ENCODE peak calls at places on chromosomes 6 and 20, in seven cellular contexts. O, S, M, J, H, D and T are unnamed samples.

GRCh38 chr20:33727806-33728205 is 4.0 kb upstream of the ZNF341 start:
- DNase-seq in S (no peak), O (no peak), D (no peak), M (no peak), J (no peak), H (no peak), T (no peak)

GRCh38 chr6:26017567-26017966 is 55.0 kb downstream of the TRIM38 start:
- DNase-seq in O (peak), M (no peak), J (no peak), S (peak), D (peak), H (no peak), T (peak)

GRCh38 chr6:71678081-71678480 is 208.3 kb upstream of the RIMS1 start:
- DNase-seq in M (no peak), H (no peak), S (no peak), O (no peak), J (no peak), D (no peak), T (no peak)

GRCh38 chr6:33689879-33690278 is 21.6 kb downstream of the UQCC2 start:
- DNase-seq in S (no peak), D (no peak), M (no peak), O (no peak), H (no peak), J (peak), T (no peak)

GRCh38 chr6:170369439-170369838 is 62.9 kb downstream of the FAM120B start:
- DNase-seq in J (no peak), M (no peak), D (no peak), S (no peak), H (no peak), O (no peak), T (no peak)

GRCh38 chr6:6913346-6913745 is 194.4 kb upstream of the RREB1 start:
- DNase-seq in S (no peak), M (no peak), J (no peak), O (no peak), D (no peak), H (no peak), T (no peak)

GRCh38 chr6:45577836-45578504 is 200.2 kb upstream of the SUPT3H start:
- DNase-seq in J (peak), M (no peak), D (no peak), S (no peak), H (no peak), O (no peak), T (no peak)

GRCh38 chr6:128335963-128336362 is 184.4 kb downstream of the PTPRK start:
- DNase-seq in D (no peak), M (no peak), S (no peak), O (no peak), J (no peak), H (no peak), T (no peak)

GRCh38 chr6:55578537-55579363 is at the start of gene HMGCLL1:
- DNase-seq in O (no peak), D (no peak), M (peak), S (peak), J (no peak), H (no peak), T (peak)

GRCh38 chr20:11219192-11219591 is 545.4 kb upstream of the JAG1 start:
- DNase-seq in D (no peak), S (no peak), H (no peak), O (no peak), M (no peak), J (no peak), T (no peak)

GRCh38 chr6:43761666-43762409 is 8.2 kb upstream of the VEGFA start:
- DNase-seq in J (no peak), M (no peak), H (no peak), O (no peak), D (no peak), S (no peak), T (no peak)